ENCODE peak calls at places on chromosomes 5 and 9, in seven cellular contexts. W is DND-41, F is tibial nerve, T is small intestine, Z is tibial artery, H is lung, B is left ventricle myocardium inferior. O is an unnamed sample.

GRCh38 chr5:34657550-34657921 is 1.4 kb downstream of the RAI14 start:
- DNase-seq in Z (peak; percentile 26), B (no peak), H (no peak), F (no peak), T (no peak), W (no peak), O (no peak)

GRCh38 chr9:105958587-105958986 is 264.2 kb downstream of the TMEM38B start:
- DNase-seq in H (no peak), W (no peak), F (no peak), B (no peak), Z (no peak), T (no peak), O (no peak)

GRCh38 chr5:102749416-102750021 is 5.6 kb upstream of the PAM start:
- DNase-seq in B (no peak), F (no peak), H (no peak), W (no peak), Z (no peak), T (no peak), O (no peak)

GRCh38 chr9:13354733-13355132 is 75.2 kb upstream of the MPDZ start:
- DNase-seq in Z (no peak), T (no peak), B (no peak), W (no peak), H (no peak), F (no peak), O (no peak)

GRCh38 chr5:168209561-168209960 is 81.9 kb upstream of the WWC1 start:
- DNase-seq in T (no peak), Z (no peak), F (no peak), H (no peak), W (no peak), B (no peak), O (no peak)

GRCh38 chr9:72791436-72791835 is 161.4 kb downstream of the ALDH1A1 start:
- DNase-seq in H (no peak), W (no peak), Z (no peak), F (no peak), B (no peak), T (no peak), O (no peak)

GRCh38 chr5:33367396-33367795 is 73.4 kb upstream of the TARS1 start:
- DNase-seq in B (no peak), W (no peak), H (no peak), T (no peak), F (no peak), Z (no peak), O (no peak)

GRCh38 chr9:10204276-10204675 is 408.5 kb downstream of the PTPRD start:
- DNase-seq in F (no peak), Z (no peak), H (no peak), B (no peak), T (no peak), W (no peak), O (no peak)

GRCh38 chr5:78566747-78567449 is 81.7 kb downstream of the LHFPL2 start:
- DNase-seq in Z (no peak), B (no peak), H (no peak), T (peak; percentile 16), F (no peak), W (no peak), O (no peak)

GRCh38 chr5:99317136-99317535 is 388.3 kb upstream of the CHD1 start:
- DNase-seq in Z (no peak), W (no peak), T (no peak), B (no peak), H (no peak), F (no peak), O (no peak)

GRCh38 chr9:28363180-28363579 is 789.9 kb upstream of the C9orf72 start:
- DNase-seq in H (no peak), Z (no peak), B (no peak), T (no peak), F (no peak), W (no peak), O (no peak)

GRCh38 chr5:16557477-16557876 is 59.3 kb downstream of the RETREG1 start:
- DNase-seq in Z (no peak), W (no peak), H (no peak), T (no peak), B (no peak), F (no peak), O (no peak)

GRCh38 chr9:136014928-136015633 is 53.9 kb upstream of the UBAC1 start:
- DNase-seq in B (peak; percentile 9), W (no peak), T (no peak), F (no peak), Z (peak; percentile 13), H (no peak), O (no peak)

GRCh38 chr9:29965834-29966233 is 2392.6 kb upstream of the C9orf72 start:
- DNase-seq in Z (no peak), W (no peak), B (no peak), H (no peak), F (no peak), T (no peak), O (no peak)

GRCh38 chr5:126492939-126493338 is 69.7 kb downstream of the GRAMD2B start:
- DNase-seq in W (no peak), T (peak; percentile 17), B (no peak), H (no peak), F (no peak), Z (no peak), O (no peak)

GRCh38 chr9:86134361-86134760 is 35.0 kb upstream of the GOLM1 start:
- DNase-seq in F (no peak), H (no peak), T (no peak), Z (no peak), B (no peak), W (no peak), O (no peak)

GRCh38 chr9:21554813-21555212 is 72.7 kb upstream of the IFNE start:
- DNase-seq in T (no peak), W (no peak), H (no peak), F (no peak), B (no peak), Z (no peak), O (no peak)
- H3K27me3 ChIP-seq in T (no peaks in the 10 kb centered on the region), W (peaks cover 8% of the 10 kb centered on the region), H (peaks cover 4% of the 10 kb centered on the region), F (peaks cover 50% of the 10 kb centered on the region), B (peaks cover 83% of the 10 kb centered on the region), Z (no peaks in the 10 kb centered on the region), O (peaks cover 19% of the 10 kb centered on the region)

GRCh38 chr5:175460126-175460525 is 16.1 kb upstream of the DRD1 start:
- DNase-seq in W (no peak), B (no peak), Z (no peak), H (no peak), T (peak; percentile 12), F (no peak), O (no peak)

GRCh38 chr5:175461370-175461769 is 17.0 kb upstream of the SFXN1 start:
- DNase-seq in W (no peak), T (no peak), F (no peak), H (no peak), B (peak; percentile 45), Z (no peak), O (no peak)

GRCh38 chr5:175460560-175460959 is 16.6 kb upstream of the DRD1 start:
- DNase-seq in Z (no peak), B (no peak), T (no peak), H (no peak), W (no peak), F (no peak), O (no peak)

GRCh38 chr5:175456105-175456504 is 12.1 kb upstream of the DRD1 start:
- DNase-seq in B (no peak), F (no peak), W (no peak), H (no peak), T (no peak), Z (no peak), O (no peak)

GRCh38 chr5:175457466-175457865 is 13.5 kb upstream of the DRD1 start:
- DNase-seq in T (no peak), W (no peak), B (no peak), Z (no peak), H (no peak), F (no peak), O (no peak)
- H3K27me3 ChIP-seq in T (no peaks in the 10 kb centered on the region), W (peaks cover 11% of the 10 kb centered on the region), B (peaks cover 74% of the 10 kb centered on the region), Z (no peaks in the 10 kb centered on the region), H (no peaks in the 10 kb centered on the region), F (peaks cover 9% of the 10 kb centered on the region), O (peaks cover 3% of the 10 kb centered on the region)

DNA sequence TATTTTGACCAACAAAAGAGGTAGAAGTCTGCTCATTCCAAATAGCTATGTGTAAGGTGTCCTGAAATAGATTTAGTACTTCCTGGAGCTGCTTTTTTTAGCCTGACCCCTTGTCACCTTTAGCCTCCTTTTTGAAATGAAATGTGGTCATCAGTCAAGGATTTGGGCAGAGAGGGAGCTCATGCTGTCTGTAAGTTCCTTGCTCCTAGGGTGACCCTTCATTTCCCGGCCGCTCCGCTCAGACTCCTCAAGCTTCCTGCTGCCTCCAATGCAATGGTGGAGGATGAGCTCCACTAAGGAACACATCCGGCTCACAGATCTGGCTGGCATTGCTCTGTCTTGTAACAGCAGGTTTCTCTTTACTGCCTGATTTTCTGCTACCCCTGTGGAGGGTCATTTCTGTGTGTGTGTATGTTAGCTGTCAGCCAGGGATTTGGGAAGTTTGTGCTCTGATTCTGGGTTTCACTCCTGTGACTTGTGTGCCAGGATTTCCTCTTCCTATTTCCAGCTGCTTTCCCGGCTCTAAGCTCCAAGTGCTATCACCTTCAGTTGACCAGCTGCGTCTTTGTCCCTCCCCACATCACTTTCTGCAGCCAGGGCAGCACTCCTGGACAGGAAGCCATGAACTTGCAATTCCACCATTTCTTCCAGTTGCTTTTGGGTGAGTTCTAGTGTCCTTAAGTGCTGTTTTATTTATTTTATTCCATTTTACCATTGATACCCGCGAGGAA is 265.9 kb downstream of the ICE1 start:
- DNase-seq in B (no peak), T (no peak), Z (no peak), H (no peak), F (no peak), W (no peak), O (no peak)
- H3K27me3 ChIP-seq in B (no peaks in the 10 kb centered on the region), T (no peaks in the 10 kb centered on the region), Z (no peaks in the 10 kb centered on the region), H (no peaks in the 10 kb centered on the region), F (no peaks in the 10 kb centered on the region), W (no peaks in the 10 kb centered on the region), O (no peaks in the 10 kb centered on the region)

GRCh38 chr5:3595102-3595961 is at the start of gene IRX1:
- DNase-seq in W (no peak), F (no peak), T (no peak), Z (no peak), B (no peak), H (peak; percentile 68), O (no peak)

GRCh38 chr5:3597002-3597726 is 1.5 kb downstream of the IRX1 start:
- DNase-seq in F (no peak), T (no peak), Z (no peak), W (no peak), B (no peak), H (no peak), O (no peak)

GRCh38 chr5:3594514-3595101 is 1.0 kb upstream of the IRX1 start:
- DNase-seq in T (no peak), H (peak; percentile 31), F (no peak), B (no peak), Z (peak; percentile 13), W (no peak), O (no peak)

GRCh38 chr5:3597727-3598082 is 2.1 kb downstream of the IRX1 start:
- DNase-seq in B (no peak), T (no peak), H (no peak), F (no peak), Z (no peak), W (no peak), O (no peak)

DNA sequence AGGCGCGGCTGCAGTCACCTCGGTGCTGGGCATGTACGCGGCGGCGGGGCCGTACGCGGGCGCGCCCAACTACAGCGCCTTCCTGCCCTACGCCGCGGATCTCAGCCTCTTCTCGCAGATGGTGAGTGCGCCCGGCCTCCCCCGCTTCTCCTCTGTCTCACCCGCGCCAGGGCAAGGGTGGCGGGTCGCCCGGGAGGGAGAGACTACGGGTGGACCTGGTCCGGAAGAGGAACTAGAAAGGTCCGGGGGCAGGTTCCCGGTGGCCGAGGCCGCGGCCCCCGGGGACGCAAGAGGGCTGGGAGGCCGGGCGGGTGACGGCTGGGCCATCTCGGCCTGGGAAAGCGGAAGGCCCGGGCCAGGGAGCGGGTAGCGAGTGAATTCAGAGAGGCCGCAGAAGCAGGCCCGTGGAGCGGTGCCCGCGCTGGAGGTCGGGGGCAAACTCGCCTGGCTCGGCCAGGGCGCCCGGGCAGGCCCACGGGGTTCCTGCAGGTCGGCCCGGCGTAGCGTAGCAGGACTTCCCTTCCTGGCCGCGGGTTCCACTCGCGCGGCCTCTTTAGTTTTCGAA is 711 bp downstream of the IRX1 start:
- DNase-seq in H (no peak), T (no peak), W (no peak), Z (no peak), F (no peak), B (no peak), O (no peak)
- H3K27me3 ChIP-seq in H (peaks cover 14% of the 10 kb centered on the region), T (peaks cover 46% of the 10 kb centered on the region), W (no peaks in the 10 kb centered on the region), Z (no peaks in the 10 kb centered on the region), F (peaks cover 94% of the 10 kb centered on the region), B (peaks cover 100% of the 10 kb centered on the region), O (peaks cover 9% of the 10 kb centered on the region)

O was measured in effector memory CD4-positive, alpha-beta T cell.